ENCODE peak calls at places on chromosomes 13 and 19, in four cellular contexts. X is small intestine, Y is mammary epithelial cell, E is left colon. B is an unnamed sample.

GRCh38 chr19:47601180-47601904 is 7.6 kb upstream of the BICRA start:
- DNase-seq in X (peak; percentile 96), Y (no peak), E (peak; percentile 67), B (no peak)

GRCh38 chr13:39602614-39603366 is at the start of gene LHFPL6:
- DNase-seq in X (peak; percentile 25), Y (peak; percentile 84), E (peak; percentile 69), B (no peak)

GRCh38 chr19:33417751-33418150 is 44.2 kb downstream of the CEBPG start:
- DNase-seq in X (no peak), Y (no peak), E (no peak), B (no peak)

GRCh38 chr13:100131863-100132574 is 43.1 kb downstream of the PCCA start:
- DNase-seq in X (no peak), Y (peak; percentile 89), E (no peak), B (peak; percentile 31)

GRCh38 chr19:16398530-16399241 is 73.1 kb downstream of the EPS15L1 start:
- DNase-seq in X (no peak), Y (no peak), E (no peak), B (no peak)

GRCh38 chr19:53091413-53091812 is 11.8 kb downstream of the ZNF160 start:
- DNase-seq in X (no peak), Y (no peak), E (no peak), B (no peak)

GRCh38 chr13:46582190-46582589 is 29.2 kb downstream of the LRCH1 start:
- DNase-seq in X (no peak), Y (no peak), E (no peak), B (no peak)

GRCh38 chr13:32530841-32531253 is 7.7 kb downstream of the N4BP2L2 start:
- DNase-seq in X (peak; percentile 69), Y (peak; percentile 21), E (no peak), B (peak; percentile 35)

GRCh38 chr13:113742000-113742441 is 17.0 kb upstream of the TMEM255B start:
- DNase-seq in X (peak; percentile 81), Y (peak; percentile 27), E (peak; percentile 52), B (no peak)

GRCh38 chr19:53311044-53311443 is 22.5 kb upstream of the ZNF845 start:
- DNase-seq in X (no peak), Y (no peak), E (no peak), B (no peak)

GRCh38 chr13:59479629-59480028 is 684.1 kb downstream of the DIAPH3 start:
- DNase-seq in X (no peak), Y (no peak), E (no peak), B (no peak)

GRCh38 chr13:109694972-109695371 is 91.4 kb downstream of the IRS2 start:
- DNase-seq in X (no peak), Y (no peak), E (no peak), B (no peak)